ENCODE peak calls at places on chromosome 3, in ten cellular contexts. One of them, this sample, is unnamed. For H3K4me1, the result is how much of the 10 kb centered on the place peaks cover.

GRCh38 chr3:134485620-134486576 is at the start of the genes ANAPC13 and CEP63:
- DNase-seq in A549: peak
- DNase-seq in sigmoid colon: peak
- DNase-seq in prostate gland: peak
- DNase-seq in ovary: peak
- DNase-seq in HCT116: peak
- DNase-seq in transverse colon: peak
- DNase-seq in IMR-90: peak
- DNase-seq in thyroid gland: peak
- DNase-seq in gastrocnemius medialis: peak
- DNase-seq in this sample: peak

GRCh38 chr3:184932777-184933176 is 120.8 kb downstream of the VPS8 start:
- DNase-seq in A549: no peak
- DNase-seq in sigmoid colon: no peak
- DNase-seq in prostate gland: no peak
- DNase-seq in ovary: no peak
- DNase-seq in HCT116: no peak
- DNase-seq in transverse colon: no peak
- DNase-seq in IMR-90: no peak
- DNase-seq in thyroid gland: no peak
- DNase-seq in gastrocnemius medialis: no peak
- DNase-seq in this sample: no peak

GRCh38 chr3:65888980-65889706 is 149.6 kb downstream of the MAGI1 start:
- DNase-seq in A549: peak
- DNase-seq in sigmoid colon: no peak
- DNase-seq in prostate gland: no peak
- DNase-seq in ovary: no peak
- DNase-seq in HCT116: peak
- DNase-seq in transverse colon: no peak
- DNase-seq in IMR-90: peak
- DNase-seq in thyroid gland: no peak
- DNase-seq in gastrocnemius medialis: no peak
- DNase-seq in this sample: no peak

GRCh38 chr3:68057637-68058320 is 403.4 kb upstream of the SUCLG2 start:
- DNase-seq in A549: no peak
- DNase-seq in sigmoid colon: no peak
- DNase-seq in prostate gland: no peak
- DNase-seq in ovary: no peak
- DNase-seq in HCT116: no peak
- DNase-seq in transverse colon: no peak
- DNase-seq in IMR-90: no peak
- DNase-seq in thyroid gland: no peak
- DNase-seq in gastrocnemius medialis: no peak
- DNase-seq in this sample: no peak

GRCh38 chr3:50160561-50160983 is 5.4 kb downstream of the SEMA3F start:
- DNase-seq in A549: no peak
- DNase-seq in sigmoid colon: no peak
- DNase-seq in prostate gland: no peak
- DNase-seq in ovary: no peak
- DNase-seq in HCT116: no peak
- DNase-seq in transverse colon: no peak
- DNase-seq in IMR-90: no peak
- DNase-seq in thyroid gland: no peak
- DNase-seq in gastrocnemius medialis: no peak
- DNase-seq in this sample: no peak

GRCh38 chr3:88467191-88467590 is 317.4 kb downstream of the C3orf38 start:
- DNase-seq in A549: no peak
- DNase-seq in sigmoid colon: no peak
- DNase-seq in prostate gland: no peak
- DNase-seq in ovary: no peak
- DNase-seq in HCT116: no peak
- DNase-seq in transverse colon: no peak
- DNase-seq in IMR-90: no peak
- DNase-seq in thyroid gland: no peak
- DNase-seq in gastrocnemius medialis: no peak
- DNase-seq in this sample: no peak

GRCh38 chr3:52526151-52526561 is 7.5 kb downstream of the NT5DC2 start:
- DNase-seq in A549: no peak
- DNase-seq in sigmoid colon: peak
- DNase-seq in prostate gland: no peak
- DNase-seq in ovary: peak
- DNase-seq in HCT116: no peak
- DNase-seq in transverse colon: no peak
- DNase-seq in IMR-90: no peak
- DNase-seq in thyroid gland: peak
- DNase-seq in gastrocnemius medialis: no peak
- DNase-seq in this sample: no peak

GRCh38 chr3:48503406-48504050 is 446 bp downstream of the SHISA5 start:
- DNase-seq in A549: no peak
- DNase-seq in sigmoid colon: peak
- DNase-seq in prostate gland: peak
- DNase-seq in ovary: peak
- DNase-seq in HCT116: no peak
- DNase-seq in transverse colon: peak
- DNase-seq in IMR-90: peak
- DNase-seq in thyroid gland: peak
- DNase-seq in gastrocnemius medialis: peak
- DNase-seq in this sample: peak

GRCh38 chr3:133821767-133822638 is 16.4 kb downstream of the SRPRB start:
- DNase-seq in A549: no peak
- DNase-seq in sigmoid colon: no peak
- DNase-seq in prostate gland: no peak
- DNase-seq in ovary: peak
- DNase-seq in HCT116: peak
- DNase-seq in transverse colon: peak
- DNase-seq in IMR-90: peak
- DNase-seq in thyroid gland: peak
- DNase-seq in gastrocnemius medialis: peak
- DNase-seq in this sample: peak

GRCh38 chr3:126126811-126127431 is 43.0 kb upstream of the SLC41A3 start:
- DNase-seq in A549: no peak
- DNase-seq in sigmoid colon: peak
- DNase-seq in prostate gland: no peak
- DNase-seq in ovary: no peak
- DNase-seq in HCT116: no peak
- DNase-seq in transverse colon: no peak
- DNase-seq in IMR-90: no peak
- DNase-seq in thyroid gland: no peak
- DNase-seq in gastrocnemius medialis: peak
- DNase-seq in this sample: no peak

GRCh38 chr3:183275418-183275817 is 22.4 kb downstream of the B3GNT5 start:
- DNase-seq in A549: peak
- DNase-seq in sigmoid colon: no peak
- DNase-seq in prostate gland: no peak
- DNase-seq in ovary: no peak
- DNase-seq in HCT116: no peak
- DNase-seq in transverse colon: no peak
- DNase-seq in IMR-90: peak
- DNase-seq in thyroid gland: no peak
- DNase-seq in gastrocnemius medialis: no peak
- DNase-seq in this sample: peak

GRCh38 chr3:183272792-183273191 is 19.7 kb downstream of the B3GNT5 start:
- DNase-seq in A549: no peak
- DNase-seq in sigmoid colon: no peak
- DNase-seq in prostate gland: no peak
- DNase-seq in ovary: no peak
- DNase-seq in HCT116: no peak
- DNase-seq in transverse colon: no peak
- DNase-seq in IMR-90: no peak
- DNase-seq in thyroid gland: no peak
- DNase-seq in gastrocnemius medialis: no peak
- DNase-seq in this sample: no peak

GRCh38 chr3:183277260-183277659 is 24.2 kb downstream of the B3GNT5 start:
- DNase-seq in A549: no peak
- DNase-seq in sigmoid colon: no peak
- DNase-seq in prostate gland: no peak
- DNase-seq in ovary: no peak
- DNase-seq in HCT116: no peak
- DNase-seq in transverse colon: no peak
- DNase-seq in IMR-90: no peak
- DNase-seq in thyroid gland: no peak
- DNase-seq in gastrocnemius medialis: no peak
- DNase-seq in this sample: no peak

GRCh38 chr3:183272142-183272541 is 19.1 kb downstream of the B3GNT5 start:
- DNase-seq in A549: no peak
- DNase-seq in sigmoid colon: no peak
- DNase-seq in prostate gland: no peak
- DNase-seq in ovary: no peak
- DNase-seq in HCT116: no peak
- DNase-seq in transverse colon: no peak
- DNase-seq in IMR-90: no peak
- DNase-seq in thyroid gland: no peak
- DNase-seq in gastrocnemius medialis: no peak
- DNase-seq in this sample: no peak

GRCh38 chr3:183274609-183275008 is 21.6 kb downstream of the B3GNT5 start:
- DNase-seq in A549: no peak
- DNase-seq in sigmoid colon: no peak
- DNase-seq in prostate gland: no peak
- DNase-seq in ovary: no peak
- DNase-seq in HCT116: no peak
- DNase-seq in transverse colon: no peak
- DNase-seq in IMR-90: no peak
- DNase-seq in thyroid gland: no peak
- DNase-seq in gastrocnemius medialis: no peak
- DNase-seq in this sample: no peak
- H3K27ac ChIP-seq in A549: no peak
- H3K27ac ChIP-seq in sigmoid colon: no peak
- H3K27ac ChIP-seq in prostate gland: no peak
- H3K27ac ChIP-seq in ovary: no peak
- H3K27ac ChIP-seq in HCT116: peak
- H3K27ac ChIP-seq in transverse colon: no peak
- H3K27ac ChIP-seq in IMR-90: no peak
- H3K27ac ChIP-seq in thyroid gland: no peak
- H3K27ac ChIP-seq in gastrocnemius medialis: no peak
- H3K27ac ChIP-seq in this sample: no peak

GRCh38 chr3:72669224-72669623 is 179.0 kb downstream of the SHQ1 start:
- DNase-seq in A549: no peak
- DNase-seq in sigmoid colon: no peak
- DNase-seq in prostate gland: no peak
- DNase-seq in ovary: no peak
- DNase-seq in HCT116: no peak
- DNase-seq in transverse colon: no peak
- DNase-seq in IMR-90: no peak
- DNase-seq in thyroid gland: no peak
- DNase-seq in gastrocnemius medialis: no peak
- DNase-seq in this sample: no peak
- TF ChIP-seq POLR2A in A549: no peak
- TF ChIP-seq POLR2A in sigmoid colon: no peak
- TF ChIP-seq POLR2A in prostate gland: no peak
- TF ChIP-seq POLR2A in ovary: no peak
- TF ChIP-seq POLR2A in HCT116: no peak
- TF ChIP-seq POLR2A in transverse colon: no peak
- TF ChIP-seq POLR2A in IMR-90: no peak
- TF ChIP-seq POLR2A in thyroid gland: no peak
- TF ChIP-seq POLR2A in gastrocnemius medialis: no peak
- TF ChIP-seq POLR2A in this sample: no peak

DNA sequence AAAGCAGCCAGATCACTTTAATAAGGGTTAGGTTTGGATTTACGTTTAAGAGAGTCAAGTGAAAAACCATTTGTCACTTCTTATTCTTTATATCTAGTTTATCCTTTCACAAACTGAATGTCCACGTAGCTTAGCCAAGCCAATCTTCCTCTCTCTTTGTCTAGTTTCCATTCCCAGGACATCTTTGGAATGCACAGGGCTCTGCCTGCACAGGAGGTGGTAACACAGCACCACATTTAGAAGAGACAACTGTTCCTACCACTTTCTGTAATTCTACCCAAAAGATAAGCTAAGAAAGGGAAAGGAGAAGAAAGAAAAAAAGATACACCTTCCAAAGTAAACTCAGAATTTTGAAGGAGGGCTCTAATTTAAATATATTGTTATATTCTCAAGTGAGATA is 67.9 kb downstream of the IGSF11 start:
- DNase-seq in A549: no peak
- DNase-seq in sigmoid colon: no peak
- DNase-seq in prostate gland: no peak
- DNase-seq in ovary: no peak
- DNase-seq in HCT116: no peak
- DNase-seq in transverse colon: no peak
- DNase-seq in IMR-90: no peak
- DNase-seq in thyroid gland: no peak
- DNase-seq in gastrocnemius medialis: no peak
- DNase-seq in this sample: no peak
- H3K4me1 ChIP-seq in A549: under half
- H3K4me1 ChIP-seq in sigmoid colon: under half
- H3K4me1 ChIP-seq in prostate gland: under half
- H3K4me1 ChIP-seq in ovary: under half
- H3K4me1 ChIP-seq in HCT116: under half
- H3K4me1 ChIP-seq in transverse colon: under half
- H3K4me1 ChIP-seq in IMR-90: under half
- H3K4me1 ChIP-seq in thyroid gland: under half
- H3K4me1 ChIP-seq in gastrocnemius medialis: under half
- H3K4me1 ChIP-seq in this sample: under half

GRCh38 chr3:154280161-154280560 is 44.1 kb downstream of the DHX36 start:
- DNase-seq in A549: no peak
- DNase-seq in sigmoid colon: no peak
- DNase-seq in prostate gland: no peak
- DNase-seq in ovary: no peak
- DNase-seq in HCT116: no peak
- DNase-seq in transverse colon: no peak
- DNase-seq in IMR-90: no peak
- DNase-seq in thyroid gland: no peak
- DNase-seq in gastrocnemius medialis: no peak
- DNase-seq in this sample: no peak
- H3K27ac ChIP-seq in A549: no peak
- H3K27ac ChIP-seq in sigmoid colon: no peak
- H3K27ac ChIP-seq in prostate gland: no peak
- H3K27ac ChIP-seq in ovary: no peak
- H3K27ac ChIP-seq in HCT116: no peak
- H3K27ac ChIP-seq in transverse colon: no peak
- H3K27ac ChIP-seq in IMR-90: no peak
- H3K27ac ChIP-seq in thyroid gland: no peak
- H3K27ac ChIP-seq in gastrocnemius medialis: no peak
- H3K27ac ChIP-seq in this sample: no peak

GRCh38 chr3:28240440-28240839 is 979 bp upstream of the CMC1 start:
- DNase-seq in A549: no peak
- DNase-seq in sigmoid colon: no peak
- DNase-seq in prostate gland: no peak
- DNase-seq in ovary: peak
- DNase-seq in HCT116: no peak
- DNase-seq in transverse colon: no peak
- DNase-seq in IMR-90: no peak
- DNase-seq in thyroid gland: peak
- DNase-seq in gastrocnemius medialis: no peak
- DNase-seq in this sample: no peak
- TF ChIP-seq POLR2A in A549: no peak
- TF ChIP-seq POLR2A in sigmoid colon: no peak
- TF ChIP-seq POLR2A in prostate gland: no peak
- TF ChIP-seq POLR2A in ovary: no peak
- TF ChIP-seq POLR2A in HCT116: no peak
- TF ChIP-seq POLR2A in transverse colon: no peak
- TF ChIP-seq POLR2A in IMR-90: no peak
- TF ChIP-seq POLR2A in thyroid gland: no peak
- TF ChIP-seq POLR2A in gastrocnemius medialis: no peak
- TF ChIP-seq POLR2A in this sample: no peak

This sample was measured in testis.